ENCODE peak calls at places on chromosome 1, in ten cellular contexts. R is stimulated activated CD8-positive, alpha-beta memory T cell treated with anti-CD3 and anti-CD28 coated beads, Interleukin-7, amount 100 ng/mL, for 1 hour; E is activated T-helper 1 cell treated with anti-CD3 and anti-CD28 coated beads, Interleukin-2, amount 50 U/mL, for 16 hours; P is memory B cell; X is kidney glomerular epithelial cell; Q is HFF-Myc; K is aorta; H is HEK293T; W is Caco-2; N is ACHN. Z is an unnamed sample.

GRCh38 chr1:85608851-85609250 is 28.3 kb downstream of the CCN1 start:
- DNase-seq in E (no peak), X (peak; percentile 32), W (no peak), N (peak; percentile 82), P (no peak), K (no peak), H (no peak), R (no peak), Q (no peak), Z (no peak)

GRCh38 chr1:91777630-91778300 is 108.2 kb downstream of the TGFBR3 start:
- DNase-seq in P (no peak), H (no peak), X (no peak), E (no peak), W (no peak), K (no peak), N (no peak), Q (no peak), R (no peak), Z (no peak)

GRCh38 chr1:84069236-84069845 is 70.4 kb upstream of the TTLL7 start:
- DNase-seq in E (no peak), P (no peak), R (no peak), N (peak; percentile 23), Q (no peak), H (no peak), K (no peak), W (no peak), X (no peak), Z (no peak)

GRCh38 chr1:163267962-163268361 is 53.8 kb upstream of the NUF2 start:
- DNase-seq in K (no peak), X (no peak), R (no peak), Q (no peak), P (no peak), W (no peak), H (no peak), E (no peak), N (no peak), Z (no peak)

GRCh38 chr1:174740248-174740990 is 259.3 kb upstream of the CACYBP start:
- DNase-seq in K (no peak), P (no peak), W (no peak), R (no peak), H (no peak), X (no peak), Q (no peak), E (no peak), N (no peak), Z (no peak)

GRCh38 chr1:29703596-29703995 is 467.3 kb downstream of the PTPRU start:
- DNase-seq in E (no peak), H (peak; percentile 84), W (peak; percentile 14), K (no peak), N (peak; percentile 57), X (peak; percentile 74), R (no peak), Q (peak; percentile 20), P (no peak), Z (peak; percentile 76)

GRCh38 chr1:54968581-54968980 is 11.8 kb upstream of the TMEM61 start:
- DNase-seq in K (no peak), N (no peak), X (no peak), P (no peak), Q (no peak), E (no peak), R (no peak), W (no peak), H (no peak), Z (no peak)

GRCh38 chr1:60916178-60916577 is 166.2 kb upstream of the NFIA start:
- DNase-seq in E (no peak), N (no peak), K (no peak), P (no peak), H (no peak), X (no peak), W (no peak), R (no peak), Q (no peak), Z (no peak)

GRCh38 chr1:165871311-165872067 is 44.1 kb downstream of the UCK2 start:
- DNase-seq in E (peak; percentile 10), P (peak; percentile 9), X (peak; percentile 63), W (peak; percentile 32), N (peak; percentile 85), Q (no peak), H (no peak), K (peak; percentile 69), R (peak; percentile 15), Z (no peak)

Z was measured in HuH-7.